ENCODE peak calls at places on chromosomes 6 and 20, in seven cellular contexts. X is IMR-90, Z is aorta, E is hepatocyte, F is AG04450, U is K562, A is WERI-Rb-1. G is an unnamed sample.
A peak's percentile ranks its signal among the peaks of the same experiment; 100 is the strongest.

GRCh38 chr6:27096834-27097511 is 150.5 kb upstream of the PRSS16 start:
- DNase-seq in F (peak; percentile 26), Z (peak; percentile 54), X (peak; percentile 75), E (peak; percentile 77), A (no peak), U (peak; percentile 36), G (peak; percentile 73)

GRCh38 chr6:158384671-158385110 is 72.4 kb downstream of the TULP4 start:
- DNase-seq in E (no peak), X (peak; percentile 18), F (no peak), A (no peak), Z (no peak), U (no peak), G (no peak)

GRCh38 chr20:528923-529594 is 14.5 kb downstream of the CSNK2A1 start:
- DNase-seq in F (peak; percentile 51), Z (no peak), E (no peak), A (no peak), U (no peak), X (peak; percentile 93), G (no peak)

GRCh38 chr6:160973856-160974255 is 17.7 kb upstream of the MAP3K4 start:
- DNase-seq in X (peak; percentile 67), Z (no peak), A (no peak), F (peak; percentile 43), E (no peak), U (no peak), G (no peak)

GRCh38 chr20:44692932-44693476 is 22.2 kb upstream of the CCN5 start:
- DNase-seq in Z (peak; percentile 94), U (no peak), X (peak; percentile 93), E (peak; percentile 86), F (peak; percentile 77), A (no peak), G (peak; percentile 15)

GRCh38 chr6:154914288-154914687 is 80.8 kb upstream of the TIAM2 start:
- DNase-seq in U (no peak), Z (no peak), X (no peak), F (no peak), A (no peak), E (no peak), G (no peak)

GRCh38 chr6:124714728-124715127 is 247.5 kb upstream of the RNF217 start:
- DNase-seq in U (no peak), X (no peak), F (no peak), Z (no peak), E (no peak), A (no peak), G (no peak)

GRCh38 chr6:121590438-121590837 is 155.0 kb downstream of the GJA1 start:
- DNase-seq in E (no peak), U (no peak), X (peak; percentile 72), F (no peak), Z (no peak), A (no peak), G (no peak)

GRCh38 chr6:40295251-40295949 is 291.8 kb downstream of the LRFN2 start:
- DNase-seq in U (no peak), X (no peak), F (no peak), Z (no peak), E (no peak), A (no peak), G (peak; percentile 53)

GRCh38 chr6:140602431-140602836 is 1228.0 kb upstream of the CITED2 start:
- DNase-seq in E (no peak), X (no peak), F (no peak), A (peak; percentile 12), U (no peak), Z (no peak), G (no peak)

GRCh38 chr6:3310710-3311109 is 52.0 kb downstream of the PSMG4 start:
- DNase-seq in X (no peak), F (no peak), Z (no peak), U (no peak), E (no peak), A (no peak), G (no peak)

GRCh38 chr6:47106721-47107197 is 64.6 kb upstream of the ADGRF1 start:
- DNase-seq in Z (no peak), F (no peak), U (no peak), X (no peak), E (no peak), A (no peak), G (peak; percentile 37)

GRCh38 chr6:83192456-83192855 is 609 bp downstream of the PGM3 start:
- DNase-seq in F (no peak), A (no peak), X (no peak), Z (no peak), E (no peak), U (no peak), G (no peak)

GRCh38 chr6:143999406-143999805 is 8.7 kb downstream of the PLAGL1 start:
- DNase-seq in F (peak; percentile 20), X (peak; percentile 89), U (no peak), Z (no peak), A (no peak), E (no peak), G (no peak)

GRCh38 chr6:157510329-157511188 is 129.6 kb downstream of the ZDHHC14 start:
- DNase-seq in E (no peak), A (no peak), F (no peak), X (no peak), U (no peak), Z (no peak), G (no peak)

GRCh38 chr6:14441371-14441781 is 323.8 kb downstream of the CD83 start:
- DNase-seq in A (no peak), X (peak; percentile 19), U (no peak), E (no peak), F (no peak), Z (no peak), G (no peak)

GRCh38 chr6:127457444-127458064 is 1.6 kb downstream of the KIAA0408 start:
- DNase-seq in F (no peak), Z (no peak), E (no peak), X (peak; percentile 81), U (no peak), A (no peak), G (no peak)

GRCh38 chr20:56582557-56582956 is 46.5 kb upstream of the TFAP2C start:
- DNase-seq in U (no peak), X (no peak), E (no peak), Z (no peak), F (no peak), A (no peak), G (no peak)

GRCh38 chr6:53805725-53806124 is 10.9 kb downstream of the LRRC1 start:
- DNase-seq in E (no peak), F (no peak), U (no peak), Z (no peak), A (no peak), X (no peak), G (no peak)

GRCh38 chr6:164303092-164304007 is 888.8 kb downstream of the QKI start:
- DNase-seq in U (no peak), Z (peak; percentile 30), E (no peak), F (no peak), A (peak; percentile 15), X (no peak), G (no peak)

GRCh38 chr20:53412600-53413187 is 180.9 kb downstream of the ZNF217 start:
- DNase-seq in A (no peak), F (no peak), E (no peak), X (no peak), Z (no peak), U (no peak), G (no peak)

GRCh38 chr6:34664270-34664971 is 32.1 kb downstream of the ILRUN start:
- DNase-seq in F (no peak), U (peak; percentile 72), Z (no peak), E (no peak), X (peak; percentile 62), A (no peak), G (no peak)

GRCh38 chr6:128323011-128323410 is 197.4 kb downstream of the PTPRK start:
- DNase-seq in A (no peak), F (no peak), U (no peak), Z (no peak), X (no peak), E (no peak), G (no peak)

GRCh38 chr6:118370722-118371121 is 177.4 kb upstream of the PLN start:
- DNase-seq in U (no peak), X (no peak), F (no peak), Z (no peak), A (no peak), E (no peak), G (no peak)

GRCh38 chr20:1430004-1430451 is 36.6 kb downstream of the NSFL1C start:
- DNase-seq in F (peak; percentile 75), A (no peak), U (no peak), X (peak; percentile 90), Z (no peak), E (peak; percentile 19), G (no peak)

GRCh38 chr20:46400828-46401477 is 5.5 kb downstream of the ELMO2 start:
- DNase-seq in U (no peak), X (peak; percentile 46), Z (no peak), F (no peak), E (peak; percentile 13), A (peak; percentile 20), G (peak; percentile 35)

GRCh38 chr6:106927531-106928398 is 46.8 kb downstream of the CD24 start:
- DNase-seq in F (no peak), Z (no peak), X (peak; percentile 21), E (peak; percentile 79), U (peak; percentile 48), A (no peak), G (peak; percentile 42)

GRCh38 chr6:149716584-149716983 is 1.3 kb downstream of the LATS1 start:
- DNase-seq in F (no peak), X (peak; percentile 20), E (no peak), A (no peak), Z (no peak), U (peak; percentile 38), G (no peak)
- H3K27ac ChIP-seq in F (no peak overlapping the region), X (no peak overlapping the region), E (peak overlapping the region; percentile 100), A (no peak overlapping the region), Z (no peak overlapping the region), U (peak overlapping the region; percentile 98), G (peak overlapping the region; percentile 20)

GRCh38 chr20:24651171-24651972 is 181.9 kb downstream of the SYNDIG1 start:
- DNase-seq in F (peak; percentile 77), E (no peak), Z (no peak), U (no peak), A (no peak), X (peak; percentile 97), G (no peak)
- H3K27ac ChIP-seq in F (peak overlapping the region; percentile 86), E (no peak overlapping the region), Z (no peak overlapping the region), U (no peak overlapping the region), A (no peak overlapping the region), X (peak overlapping the region; percentile 70), G (no peak overlapping the region)

DNA sequence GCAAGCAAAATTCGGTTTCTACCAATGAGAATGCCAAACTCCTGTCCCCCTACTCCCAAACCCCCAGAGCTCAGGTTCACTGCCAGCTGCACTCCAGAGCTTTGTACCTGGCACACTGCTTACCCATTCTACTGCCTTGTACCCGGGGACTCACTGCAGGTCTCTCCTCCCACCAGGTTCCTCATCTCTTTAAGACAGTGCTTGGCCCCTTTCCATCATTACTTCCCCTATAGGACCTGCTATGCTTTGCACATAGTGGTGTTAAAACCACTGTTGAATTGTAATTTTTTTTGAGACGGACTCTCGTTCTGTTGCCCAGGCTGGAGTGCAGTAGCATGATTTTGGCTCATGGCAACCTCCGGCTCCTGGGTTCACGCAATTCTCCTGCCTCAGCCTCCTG is 25.9 kb downstream of the LYRM4 start:
- DNase-seq in U (no peak), E (no peak), Z (no peak), A (no peak), F (no peak), X (no peak), G (no peak)
- H3K27ac ChIP-seq in U (no peak overlapping the region), E (no peak overlapping the region), Z (no peak overlapping the region), A (no peak overlapping the region), F (no peak overlapping the region), X (no peak overlapping the region), G (no peak overlapping the region)

DNA sequence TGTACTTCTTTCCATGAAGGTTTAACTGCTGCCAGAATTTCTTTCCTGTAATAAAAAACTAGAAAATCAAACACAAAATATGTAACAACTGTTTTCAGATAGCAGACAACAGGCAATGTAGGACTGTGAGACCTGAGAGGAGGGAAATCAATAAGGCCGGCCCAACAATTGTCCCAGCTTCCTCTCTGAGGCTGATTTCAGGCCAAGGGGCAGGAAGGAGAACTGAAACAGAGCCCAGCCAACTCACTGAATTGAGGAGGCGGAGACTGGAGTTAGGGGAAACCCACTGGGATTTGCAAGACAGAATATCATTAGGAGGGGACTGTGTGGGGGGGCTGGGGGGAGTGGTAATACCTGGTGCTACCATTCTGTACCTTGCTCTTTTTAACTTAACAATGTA is 42.2 kb downstream of the FLRT3 start:
- DNase-seq in Z (no peak), F (no peak), U (no peak), A (no peak), E (no peak), X (no peak), G (no peak)
- H3K27ac ChIP-seq in Z (no peak overlapping the region), F (no peak overlapping the region), U (no peak overlapping the region), A (no peak overlapping the region), E (no peak overlapping the region), X (no peak overlapping the region), G (no peak overlapping the region)